ENCODE peak calls at places on chromosomes 16 and 17, in six cellular contexts. P is uterus, Q is ovary, S is neural crest cell, F is heart left ventricle, K is GM06990. V is an unnamed sample.

GRCh38 chr17:15123593-15124590 is 141.2 kb downstream of the PMP22 start:
- DNase-seq in P (no peak), Q (no peak), S (no peak), F (no peak), K (no peak), V (no peak)

GRCh38 chr17:79711715-79712305 is 18.9 kb upstream of the ENPP7 start:
- DNase-seq in P (no peak), Q (no peak), S (no peak), F (no peak), K (no peak), V (no peak)

GRCh38 chr16:66441586-66442375 is 14.7 kb downstream of the BEAN1 start:
- DNase-seq in P (no peak), Q (no peak), S (no peak), F (no peak), K (no peak), V (peak; percentile 40)

GRCh38 chr17:74403512-74404137 is 28.3 kb upstream of the GPRC5C start:
- DNase-seq in P (no peak), Q (no peak), S (no peak), F (no peak), K (no peak), V (no peak)

GRCh38 chr16:2663553-2664521 is 18.5 kb upstream of the KCTD5 start:
- DNase-seq in P (no peak), Q (no peak), S (no peak), F (no peak), K (no peak), V (no peak)

GRCh38 chr16:10929853-10930754 is 12.2 kb downstream of the DEXI start:
- DNase-seq in P (no peak), Q (no peak), S (no peak), F (no peak), K (no peak), V (no peak)

GRCh38 chr17:80307994-80308671 is 47.5 kb downstream of the RNF213 start:
- DNase-seq in P (no peak), Q (no peak), S (no peak), F (peak; percentile 12), K (no peak), V (no peak)

GRCh38 chr17:56798916-56799315 is 34.8 kb downstream of the C17orf67 start:
- DNase-seq in P (no peak), Q (no peak), S (no peak), F (no peak), K (no peak), V (no peak)

GRCh38 chr17:57328109-57328882 is 72.0 kb downstream of the MSI2 start:
- DNase-seq in P (no peak), Q (no peak), S (no peak), F (no peak), K (no peak), V (no peak)

GRCh38 chr17:44183024-44183423 is 3.7 kb upstream of the TMUB2 start:
- DNase-seq in P (no peak), Q (no peak), S (no peak), F (peak; percentile 4), K (no peak), V (no peak)

GRCh38 chr16:88905563-88905962 is 39.1 kb upstream of the PABPN1L start:
- DNase-seq in P (no peak), Q (no peak), S (no peak), F (no peak), K (no peak), V (no peak)

GRCh38 chr17:10744509-10745000 is 14.7 kb upstream of the TMEM220 start:
- DNase-seq in P (no peak), Q (no peak), S (no peak), F (no peak), K (no peak), V (no peak)

GRCh38 chr17:2101448-2102257 is 46.8 kb downstream of the HIC1 start:
- DNase-seq in P (peak; percentile 48), Q (no peak), S (no peak), F (no peak), K (no peak), V (no peak)

GRCh38 chr16:914453-914852 is 56.3 kb downstream of the LMF1 start:
- DNase-seq in P (no peak), Q (no peak), S (no peak), F (no peak), K (no peak), V (no peak)

GRCh38 chr16:84194470-84195200 is 3.7 kb downstream of the ADAD2 start:
- DNase-seq in P (no peak), Q (no peak), S (no peak), F (no peak), K (no peak), V (no peak)

GRCh38 chr17:10754109-10754508 is 24.3 kb upstream of the TMEM220 start:
- DNase-seq in P (no peak), Q (peak; percentile 20), S (peak; percentile 34), F (no peak), K (no peak), V (no peak)

GRCh38 chr16:50662306-50662940 is 18.7 kb downstream of the SNX20 start:
- DNase-seq in P (no peak), Q (no peak), S (no peak), F (peak; percentile 17), K (no peak), V (no peak)

GRCh38 chr16:15644306-15644961 is 1.5 kb upstream of the MARF1 start:
- DNase-seq in P (no peak), Q (no peak), S (no peak), F (no peak), K (no peak), V (no peak)

GRCh38 chr17:64103751-64104364 is 26.1 kb downstream of the ERN1 start:
- DNase-seq in P (no peak), Q (no peak), S (no peak), F (no peak), K (peak; percentile 34), V (no peak)

GRCh38 chr17:9917801-9918200 is 12.7 kb upstream of the RCVRN start:
- DNase-seq in P (no peak), Q (no peak), S (no peak), F (no peak), K (no peak), V (peak; percentile 69)

GRCh38 chr17:38528101-38528500 is 77.7 kb downstream of the SRCIN1 start:
- DNase-seq in P (no peak), Q (no peak), S (no peak), F (no peak), K (no peak), V (no peak)

GRCh38 chr17:10177921-10178788 is 20.3 kb downstream of the GAS7 start:
- DNase-seq in P (no peak), Q (no peak), S (no peak), F (no peak), K (no peak), V (no peak)

GRCh38 chr17:35069311-35069710 is 5.8 kb upstream of the RFFL start:
- DNase-seq in P (no peak), Q (no peak), S (no peak), F (no peak), K (no peak), V (no peak)

GRCh38 chr16:47311738-47312505 is 148.9 kb downstream of the ITFG1 start:
- DNase-seq in P (no peak), Q (no peak), S (no peak), F (no peak), K (no peak), V (no peak)

GRCh38 chr17:18026408-18026776 is 12.6 kb downstream of the ATPAF2 start:
- DNase-seq in P (no peak), Q (no peak), S (no peak), F (peak; percentile 71), K (no peak), V (no peak)

GRCh38 chr17:35748323-35748960 is 4.6 kb downstream of the GAS2L2 start:
- DNase-seq in P (no peak), Q (no peak), S (no peak), F (no peak), K (no peak), V (no peak)

GRCh38 chr16:3071655-3072054 is 6.2 kb downstream of the IL32 start:
- DNase-seq in P (no peak), Q (no peak), S (no peak), F (no peak), K (no peak), V (no peak)

GRCh38 chr17:47994714-47995113 is 23.8 kb downstream of the CDK5RAP3 start:
- DNase-seq in P (no peak), Q (no peak), S (no peak), F (no peak), K (no peak), V (no peak)

GRCh38 chr17:79587421-79587820 is 23.4 kb downstream of the RBFOX3 start:
- DNase-seq in P (no peak), Q (no peak), S (no peak), F (no peak), K (no peak), V (no peak)

DNA sequence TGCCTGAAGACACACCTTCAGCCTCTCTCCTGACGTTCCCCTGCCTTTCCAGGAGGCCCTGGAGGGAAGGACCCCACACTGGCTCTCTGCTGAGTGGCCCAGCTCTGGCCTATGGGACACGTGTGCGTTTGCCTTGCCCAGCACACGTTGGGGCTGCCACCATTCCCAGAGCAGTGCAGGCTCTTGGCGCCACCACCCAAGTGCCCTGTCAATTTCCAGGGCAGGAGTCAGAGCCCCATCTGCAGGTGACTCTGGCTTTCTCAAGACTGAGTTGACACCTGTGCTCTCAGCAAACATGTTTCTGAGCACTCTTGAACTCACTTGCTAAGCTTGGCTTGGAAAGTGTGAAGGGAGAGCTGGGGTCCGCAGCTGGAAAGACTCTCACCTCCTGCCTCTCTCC is 4.7 kb upstream of the IRF8 start:
- DNase-seq in P (no peak), Q (no peak), S (no peak), F (no peak), K (no peak), V (no peak)
- TF ChIP-seq CTCF in P (no peak), Q (no peak), S (no peak), F (no peak), K (peak; percentile 49), V (no peak)

GRCh38 chr17:40525294-40525693 is 23.9 kb upstream of the TNS4 start:
- DNase-seq in P (no peak), Q (no peak), S (no peak), F (no peak), K (no peak), V (no peak)
- TF ChIP-seq CTCF in P (no peak), Q (no peak), S (no peak), F (no peak), K (no peak), V (no peak)

GRCh38 chr17:82356845-82357355 is 2.1 kb upstream of the TEX19 start:
- DNase-seq in P (no peak), Q (no peak), S (no peak), F (no peak), K (no peak), V (no peak)
- TF ChIP-seq CTCF in P (no peak), Q (no peak), S (no peak), F (no peak), K (no peak), V (no peak)

GRCh38 chr17:66620528-66620927 is 214.4 kb upstream of the CACNG5 start:
- DNase-seq in P (no peak), Q (no peak), S (no peak), F (no peak), K (no peak), V (no peak)

GRCh38 chr17:66627985-66628384 is 206.9 kb upstream of the CACNG5 start:
- DNase-seq in P (peak; percentile 24), Q (peak; percentile 19), S (no peak), F (no peak), K (no peak), V (no peak)

GRCh38 chr17:66630379-66630778 is 204.5 kb upstream of the CACNG5 start:
- DNase-seq in P (no peak), Q (no peak), S (no peak), F (no peak), K (no peak), V (no peak)

GRCh38 chr17:66629762-66630161 is 205.2 kb upstream of the CACNG5 start:
- DNase-seq in P (no peak), Q (no peak), S (no peak), F (no peak), K (no peak), V (no peak)

GRCh38 chr17:66625321-66625767 is 209.6 kb upstream of the CACNG5 start:
- DNase-seq in P (no peak), Q (no peak), S (no peak), F (no peak), K (no peak), V (no peak)
- TF ChIP-seq CTCF in P (peak; percentile 37), Q (peak; percentile 21), S (peak; percentile 72), F (peak; percentile 57), K (no peak), V (no peak)

V was measured in coronary artery.